ENCODE peak calls at places on chromosomes 16 and 17, in ten cellular contexts. B, Q, C, L, M, F, G, S, X and Y are unnamed samples.

GRCh38 chr16:28844226-28844885 is 1.8 kb downstream of the TUFM start:
- DNase-seq in C (no peak), M (no peak), G (no peak), B (no peak), L (no peak), X (no peak), F (no peak), Q (no peak), S (no peak), Y (no peak)

GRCh38 chr17:63707151-63707550 is 7.2 kb upstream of the LIMD2 start:
- DNase-seq in F (no peak), C (no peak), L (no peak), G (no peak), B (no peak), S (no peak), X (no peak), M (no peak), Q (no peak), Y (no peak)

GRCh38 chr17:18004345-18004744 is 31.7 kb downstream of the DRC3 start:
- DNase-seq in M (no peak), L (no peak), C (no peak), G (no peak), B (no peak), S (no peak), X (no peak), Q (no peak), F (no peak), Y (no peak)

GRCh38 chr17:49496866-49497146 is 1.7 kb downstream of the NGFR start:
- DNase-seq in B (no peak), S (no peak), Q (no peak), L (peak), G (no peak), F (no peak), X (no peak), M (no peak), C (no peak), Y (no peak)

GRCh38 chr17:33463887-33464286 is 170.8 kb upstream of the ASIC2 start:
- DNase-seq in C (no peak), B (no peak), G (no peak), L (no peak), X (no peak), S (no peak), F (no peak), M (no peak), Q (no peak), Y (no peak)

GRCh38 chr16:51931596-51931995 is 615.3 kb downstream of the TOX3 start:
- DNase-seq in Q (no peak), X (no peak), C (no peak), F (no peak), B (no peak), S (no peak), G (no peak), M (no peak), L (no peak), Y (no peak)

GRCh38 chr16:30122621-30123160 is 329 bp downstream of the MAPK3 start:
- DNase-seq in F (no peak), B (no peak), S (peak), L (peak), X (peak), Q (no peak), G (peak), C (no peak), M (no peak), Y (no peak)

GRCh38 chr16:84081446-84081989 is 35.2 kb downstream of the MBTPS1 start:
- DNase-seq in X (no peak), F (no peak), B (no peak), C (no peak), M (no peak), S (no peak), L (no peak), G (no peak), Q (no peak), Y (no peak)

GRCh38 chr16:69118468-69118867 is 13.0 kb downstream of the HAS3 start:
- DNase-seq in B (peak), M (no peak), C (no peak), G (no peak), L (no peak), S (no peak), F (no peak), X (no peak), Q (no peak), Y (no peak)

GRCh38 chr16:53041196-53041977 is 11.3 kb downstream of the CHD9NB start:
- DNase-seq in C (no peak), G (peak), M (no peak), X (peak), S (no peak), F (peak), B (peak), L (no peak), Q (no peak), Y (no peak)

GRCh38 chr16:24850289-24850931 is 4.6 kb downstream of the SLC5A11 start:
- DNase-seq in X (no peak), G (peak), L (no peak), M (no peak), Q (no peak), S (no peak), F (no peak), C (no peak), B (no peak), Y (no peak)

GRCh38 chr16:51881731-51882130 is 665.2 kb downstream of the TOX3 start:
- DNase-seq in C (no peak), L (no peak), M (no peak), X (no peak), Q (no peak), G (peak), S (no peak), B (no peak), F (no peak), Y (peak)

GRCh38 chr17:68460096-68460495 is 2.8 kb upstream of the WIPI1 start:
- DNase-seq in G (no peak), M (no peak), S (no peak), F (no peak), C (no peak), B (no peak), Q (no peak), L (no peak), X (no peak), Y (no peak)

GRCh38 chr16:85437161-85438052 is 175.7 kb upstream of the GSE1 start:
- DNase-seq in Q (no peak), X (no peak), C (no peak), S (no peak), M (no peak), B (peak), F (no peak), L (no peak), G (peak), Y (no peak)

GRCh38 chr16:67185003-67185865 is 1.5 kb upstream of the MATCAP1 start:
- DNase-seq in S (peak), X (peak), Q (peak), F (peak), M (peak), B (peak), G (peak), C (peak), L (peak), Y (peak)

GRCh38 chr16:30183961-30184429 is 593 bp downstream of the CORO1A start:
- DNase-seq in M (no peak), X (peak), Q (no peak), F (peak), C (no peak), L (peak), B (peak), G (no peak), S (peak), Y (no peak)

GRCh38 chr17:66673668-66674276 is 161.1 kb upstream of the CACNG5 start:
- DNase-seq in S (peak), X (no peak), G (peak), Q (peak), M (peak), C (peak), B (peak), L (peak), F (peak), Y (peak)

GRCh38 chr17:40311575-40311974 is 2.6 kb downstream of the RARA start:
- DNase-seq in B (no peak), X (peak), M (no peak), Q (no peak), S (no peak), G (no peak), L (no peak), C (no peak), F (peak), Y (no peak)

GRCh38 chr17:37490022-37490587 is 414 bp downstream of the DUSP14 start:
- DNase-seq in C (no peak), Q (peak), B (peak), L (peak), X (peak), S (peak), F (peak), M (peak), G (peak), Y (peak)

GRCh38 chr16:67499159-67499558 is 15.8 kb upstream of the AGRP start:
- DNase-seq in G (peak), Q (no peak), L (no peak), S (no peak), C (no peak), X (peak), B (no peak), F (peak), M (no peak), Y (no peak)

GRCh38 chr17:61904094-61904710 is 23.6 kb downstream of the INTS2 start:
- DNase-seq in F (no peak), S (no peak), B (no peak), Q (no peak), L (no peak), M (no peak), X (no peak), C (no peak), G (no peak), Y (no peak)

DNA sequence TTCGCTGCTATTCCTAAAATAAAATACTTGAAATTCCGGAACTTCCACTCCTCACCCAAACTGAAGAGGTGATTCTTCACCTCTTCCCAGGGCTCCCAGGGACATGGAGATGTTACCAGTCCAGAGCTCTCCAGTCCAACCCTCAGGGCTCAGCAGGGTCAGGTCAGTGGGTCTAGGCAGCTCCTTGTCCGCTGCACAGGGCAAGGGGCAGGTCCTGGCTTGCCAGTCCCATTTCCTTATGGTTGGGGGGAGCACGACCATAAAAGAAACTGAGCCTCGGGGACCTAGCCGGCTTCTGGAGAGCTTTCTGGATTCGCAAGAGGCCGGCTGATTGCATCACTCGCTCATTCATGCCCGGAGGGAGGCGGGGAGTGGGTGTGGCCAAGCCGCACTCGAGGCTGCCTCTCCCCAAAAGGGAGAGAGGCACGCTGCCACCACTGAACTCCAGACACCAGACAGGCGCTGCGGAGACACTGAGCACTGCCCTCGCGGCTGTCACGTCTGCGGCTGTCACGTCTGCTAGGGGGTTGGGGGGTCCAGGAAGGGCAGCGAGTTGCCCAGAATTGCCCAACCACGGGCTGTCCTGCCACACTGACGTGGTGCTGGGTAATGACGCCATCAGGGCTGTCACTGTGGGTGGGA is 15.8 kb downstream of the SLC7A5 start:
- DNase-seq in F (peak), X (peak), L (peak), B (peak), Q (peak), G (peak), M (peak), S (peak), C (peak), Y (peak)
- TF ChIP-seq CTCF in F (no peak), X (no peak), L (no peak), B (no peak), Q (no peak), G (no peak), M (no peak), S (no peak), C (no peak), Y (no peak)

GRCh38 chr16:1764971-1765370 is 6.4 kb downstream of the NME3 start:
- DNase-seq in S (no peak), G (no peak), C (no peak), B (no peak), Q (no peak), F (no peak), L (no peak), X (no peak), M (no peak), Y (no peak)
- H3K27ac ChIP-seq in S (no peak), G (no peak), C (no peak), B (no peak), Q (no peak), F (no peak), L (no peak), X (no peak), M (no peak), Y (no peak)

DNA sequence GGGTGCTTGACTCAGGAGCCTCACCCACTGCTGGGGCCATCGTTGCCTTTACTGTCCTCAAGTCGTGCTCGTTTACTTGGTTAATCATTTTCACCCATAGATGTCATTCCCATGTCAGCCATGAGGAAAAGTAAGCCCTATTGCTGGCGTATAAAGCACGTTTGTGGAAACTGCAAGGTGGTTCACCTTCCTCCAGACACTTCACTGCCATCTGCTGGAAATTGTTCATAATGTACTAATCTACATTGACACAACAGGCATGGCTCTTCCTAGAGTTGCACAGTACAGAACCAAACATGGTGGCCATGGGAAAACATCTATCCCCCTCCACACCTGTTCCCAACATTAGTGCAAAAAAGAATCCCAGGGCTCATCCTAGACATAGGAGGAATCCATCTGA is 116.6 kb downstream of the ZNF18 start:
- DNase-seq in G (no peak), L (no peak), M (peak), C (no peak), B (no peak), F (no peak), Q (peak), S (peak), X (no peak), Y (no peak)
- TF ChIP-seq CTCF in G (no peak), L (no peak), M (no peak), C (no peak), B (peak), F (no peak), Q (peak), S (peak), X (no peak), Y (no peak)

DNA sequence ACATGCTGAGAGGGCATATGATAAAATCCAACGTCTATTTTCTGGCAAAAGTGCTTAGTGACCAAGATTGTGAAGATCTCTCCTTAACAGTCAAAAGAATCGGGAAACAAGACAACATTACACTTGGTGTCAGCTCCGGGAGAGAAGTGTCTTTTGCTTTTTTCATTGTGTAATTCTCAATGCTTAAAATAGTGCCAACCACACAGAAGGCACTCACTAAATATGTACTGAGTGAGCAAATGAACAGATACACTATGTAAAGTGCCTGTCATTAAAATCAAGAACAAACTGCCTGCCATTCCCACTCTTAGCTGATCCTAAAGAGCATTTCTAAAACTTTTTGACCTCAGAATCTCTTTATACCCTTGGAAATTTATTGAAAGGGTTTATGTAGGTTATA is 34.1 kb downstream of the VPS53 start:
- DNase-seq in G (no peak), S (no peak), Q (no peak), L (no peak), M (no peak), F (no peak), X (no peak), B (no peak), C (no peak), Y (no peak)
- H3K27ac ChIP-seq in G (no peak), S (no peak), Q (no peak), L (no peak), M (peak), F (no peak), X (no peak), B (no peak), C (no peak), Y (peak)

GRCh38 chr17:50620848-50621247 is 13.8 kb upstream of the ABCC3 start:
- DNase-seq in X (no peak), C (no peak), B (no peak), M (no peak), S (peak), Q (no peak), G (no peak), F (no peak), L (no peak), Y (no peak)
- TF ChIP-seq CTCF in X (no peak), C (peak), B (no peak), M (peak), S (peak), Q (no peak), G (no peak), F (no peak), L (no peak), Y (peak)